ENCODE peak calls at places on chromosomes 2 and 18, in seven cellular contexts. D is MCF 10A, Y is AG04450, M is endodermal cell, U is stomach, F is body of pancreas, L is HFFc6. G is an unnamed sample.

GRCh38 chr2:72883356-72883962 is 3.7 kb upstream of the SPR start:
- DNase-seq in F (no peak), L (peak), U (no peak), Y (no peak), M (peak), D (peak), G (no peak)

GRCh38 chr2:224042191-224042696 is 3.2 kb upstream of the SERPINE2 start:
- DNase-seq in Y (no peak), D (no peak), U (no peak), L (no peak), M (no peak), F (no peak), G (no peak)

GRCh38 chr2:15359716-15360531 is 201.2 kb downstream of the NBAS start:
- DNase-seq in U (no peak), L (peak), M (no peak), F (no peak), Y (peak), D (peak), G (no peak)

GRCh38 chr2:105688946-105689345 is 55.8 kb upstream of the NCK2 start:
- DNase-seq in F (no peak), L (no peak), M (no peak), Y (no peak), U (no peak), D (no peak), G (no peak)

GRCh38 chr2:46480562-46480961 is 1.2 kb downstream of the TMEM247 start:
- DNase-seq in Y (no peak), D (no peak), L (no peak), M (no peak), U (no peak), F (no peak), G (no peak)

GRCh38 chr2:86078801-86079545 is 26.7 kb downstream of the POLR1A start:
- DNase-seq in F (peak), L (no peak), D (peak), U (peak), Y (no peak), M (no peak), G (peak)

GRCh38 chr2:54775710-54776109 is 52.2 kb downstream of the EML6 start:
- DNase-seq in F (no peak), M (no peak), L (no peak), Y (no peak), U (no peak), D (peak), G (no peak)

GRCh38 chr2:236776695-236777251 is 207.1 kb downstream of the ACKR3 start:
- DNase-seq in D (peak), U (no peak), Y (no peak), M (no peak), L (peak), F (no peak), G (no peak)

GRCh38 chr2:180203972-180204371 is 196.9 kb upstream of the CWC22 start:
- DNase-seq in U (no peak), L (peak), Y (no peak), D (peak), M (no peak), F (no peak), G (no peak)

GRCh38 chr18:78566065-78566464 is 413.6 kb upstream of the SALL3 start:
- DNase-seq in D (no peak), M (no peak), U (no peak), F (no peak), L (no peak), Y (no peak), G (no peak)

GRCh38 chr2:128026422-128027277 is 1.2 kb downstream of the SAP130 start:
- DNase-seq in D (peak), L (no peak), Y (no peak), F (no peak), U (no peak), M (no peak), G (no peak)

GRCh38 chr2:31467426-31467825 is 52.9 kb upstream of the XDH start:
- DNase-seq in F (no peak), Y (no peak), L (no peak), U (no peak), D (no peak), M (no peak), G (no peak)

GRCh38 chr2:227237786-227238185 is 73.4 kb downstream of the COL4A3 start:
- DNase-seq in Y (no peak), F (no peak), M (no peak), U (no peak), D (no peak), L (no peak), G (no peak)

GRCh38 chr2:241956521-241957110 is 87.1 kb downstream of the RTP5 start:
- DNase-seq in D (no peak), M (no peak), Y (no peak), L (no peak), F (peak), U (no peak), G (no peak)

GRCh38 chr2:234949762-234950434 is 1.9 kb upstream of the SH3BP4 start:
- DNase-seq in L (peak), U (no peak), Y (peak), D (peak), F (no peak), M (peak), G (no peak)

GRCh38 chr2:58594762-58595161 is 353.6 kb upstream of the FANCL start:
- DNase-seq in Y (no peak), L (no peak), M (no peak), D (no peak), U (no peak), F (no peak), G (no peak)

GRCh38 chr2:133130548-133131246 is 437.6 kb downstream of the NCKAP5 start:
- DNase-seq in F (no peak), D (no peak), U (no peak), M (no peak), Y (no peak), L (no peak), G (no peak)

GRCh38 chr2:160338891-160339290 is 138.8 kb upstream of the ITGB6 start:
- DNase-seq in L (no peak), M (peak), U (no peak), Y (no peak), D (no peak), F (no peak), G (peak)

GRCh38 chr2:162587653-162588052 is 243.7 kb downstream of the GCA start:
- DNase-seq in U (no peak), Y (no peak), M (no peak), F (no peak), L (no peak), D (no peak), G (no peak)

GRCh38 chr2:216865658-216866057 is 5.8 kb upstream of the TNP1 start:
- DNase-seq in L (no peak), D (no peak), F (no peak), U (no peak), M (no peak), Y (no peak), G (no peak)

GRCh38 chr2:209146682-209147320 is 277.0 kb upstream of the MAP2 start:
- DNase-seq in L (no peak), Y (no peak), F (no peak), U (no peak), M (no peak), D (no peak), G (no peak)

GRCh38 chr18:50286391-50287027 is 983 bp downstream of the CXXC1 start:
- DNase-seq in M (peak), U (no peak), F (no peak), L (peak), D (peak), Y (no peak), G (no peak)

GRCh38 chr18:79624356-79624961 is 55.1 kb upstream of the CTDP1 start:
- DNase-seq in F (peak), M (no peak), L (no peak), U (no peak), Y (no peak), D (no peak), G (no peak)

GRCh38 chr2:234378440-234378839 is 118.4 kb downstream of the ARL4C start:
- DNase-seq in F (no peak), L (no peak), M (no peak), Y (no peak), D (no peak), U (no peak), G (no peak)

GRCh38 chr2:225637199-225637598 is 237.7 kb downstream of the NYAP2 start:
- DNase-seq in L (no peak), Y (no peak), F (peak), U (no peak), D (no peak), M (no peak), G (no peak)

GRCh38 chr2:182110326-182110725 is 124.7 kb downstream of the PPP1R1C start:
- DNase-seq in D (no peak), Y (no peak), F (no peak), U (no peak), M (no peak), L (no peak), G (no peak)

GRCh38 chr2:239000500-239001073 is 152.7 kb downstream of the TWIST2 start:
- DNase-seq in M (peak), D (no peak), L (no peak), F (no peak), U (no peak), Y (no peak), G (no peak)

GRCh38 chr18:23994361-23994902 is 20.1 kb upstream of the TTC39C start:
- DNase-seq in U (no peak), M (no peak), Y (peak), L (peak), D (peak), F (peak), G (no peak)

GRCh38 chr2:234463626-234464290 is 33.1 kb downstream of the ARL4C start:
- DNase-seq in M (no peak), F (no peak), U (peak), L (no peak), Y (peak), D (no peak), G (no peak)

GRCh38 chr2:579351-579886 is 97.8 kb downstream of the TMEM18 start:
- DNase-seq in Y (no peak), L (no peak), U (no peak), M (peak), D (no peak), F (no peak), G (no peak)

GRCh38 chr2:98691307-98691706 is 39.6 kb downstream of the MGAT4A start:
- DNase-seq in D (peak), M (no peak), Y (no peak), F (no peak), L (no peak), U (no peak), G (no peak)

GRCh38 chr2:239158641-239159475 is 242.0 kb downstream of the HDAC4 start:
- DNase-seq in F (no peak), Y (no peak), M (peak), U (peak), L (no peak), D (no peak), G (peak)

DNA sequence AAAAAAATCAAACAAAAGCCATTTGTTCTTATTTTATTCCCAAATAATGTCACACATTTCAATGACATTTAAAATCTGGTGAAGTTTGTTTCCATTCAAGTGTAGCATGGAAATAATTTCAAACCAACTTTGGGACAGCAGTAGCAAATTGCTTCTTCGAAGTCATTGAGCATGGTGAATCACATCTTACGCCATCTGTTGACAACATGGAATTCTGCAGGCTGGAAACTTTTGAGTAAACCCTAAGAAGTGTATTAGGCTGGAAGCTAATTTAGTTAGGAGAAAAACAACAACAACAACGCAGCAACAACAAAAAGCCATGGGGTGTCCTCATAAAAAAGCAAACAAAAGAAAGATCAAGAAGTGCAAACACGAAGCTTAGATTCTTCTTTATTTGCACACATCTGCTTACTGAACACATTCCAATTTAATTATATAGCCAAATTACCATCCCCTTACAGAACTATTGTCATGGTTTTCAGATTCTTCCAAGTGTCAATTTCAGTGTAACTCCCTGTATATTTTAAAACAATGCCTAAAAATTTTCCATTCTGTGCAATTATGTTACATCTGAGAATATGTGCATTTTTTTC is 659.0 kb upstream of the CDH7 start:
- DNase-seq in F (peak), L (no peak), U (no peak), M (peak), Y (no peak), D (peak), G (no peak)
- TF ChIP-seq CTCF in F (peak), L (peak), U (peak), M (peak), Y (no peak), D (no peak), G (peak)

GRCh38 chr2:65436169-65436824 is 3.9 kb upstream of the SPRED2 start:
- DNase-seq in Y (peak), D (peak), M (peak), U (peak), L (peak), F (peak), G (peak)
- TF ChIP-seq CTCF in Y (no peak), D (no peak), M (no peak), U (no peak), L (no peak), F (no peak), G (no peak)

DNA sequence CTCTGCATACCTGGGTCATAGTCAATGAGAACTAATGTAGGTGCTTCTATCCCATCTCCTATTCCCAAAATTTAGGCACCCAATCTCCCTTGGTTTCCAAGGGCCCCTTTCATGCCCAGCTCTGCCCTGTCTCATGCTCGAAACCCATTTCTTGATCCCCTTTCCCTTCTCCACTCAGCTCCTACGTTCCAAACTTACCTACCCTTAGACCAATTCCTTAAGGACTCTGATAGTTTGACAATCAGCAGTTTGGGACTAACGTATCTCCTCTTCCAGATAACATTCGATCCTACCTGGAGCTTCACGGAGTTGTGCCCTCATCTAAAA is 141.4 kb upstream of the LGALSL start:
- DNase-seq in L (no peak), D (no peak), M (no peak), U (no peak), Y (no peak), F (no peak), G (no peak)
- TF ChIP-seq CTCF in L (peak), D (no peak), M (no peak), U (no peak), Y (no peak), F (no peak), G (no peak)

GRCh38 chr18:36620801-36621200 is 208.0 kb downstream of the TPGS2 start:
- DNase-seq in D (no peak), Y (no peak), F (no peak), U (no peak), L (no peak), M (no peak), G (no peak)
- TF ChIP-seq CTCF in D (no peak), Y (no peak), F (no peak), U (no peak), L (peak), M (peak), G (no peak)

G was measured in glutamatergic neuron.